ENCODE peak calls at places on chromosomes 12 and 14, in ten cellular contexts. U, Q, M, A, J, C, Y, W, H and K are unnamed samples.
A peak's percentile ranks its signal among the peaks of the same experiment; 100 is the strongest.

GRCh38 chr12:124686885-124687694 is 119.7 kb upstream of the NCOR2 start:
- DNase-seq in U (no peak), Q (no peak), M (no peak), A (no peak), J (no peak), C (no peak), Y (no peak), W (no peak), H (no peak), K (no peak)

GRCh38 chr14:104378636-104379225 is 200.8 kb upstream of the C14orf180 start:
- DNase-seq in U (no peak), Q (no peak), M (peak; percentile 14), A (no peak), J (no peak), C (no peak), Y (no peak), W (no peak), H (no peak), K (no peak)

GRCh38 chr12:12812163-12812562 is 983 bp upstream of the DDX47 start:
- DNase-seq in U (no peak), Q (no peak), M (no peak), A (no peak), J (no peak), C (no peak), Y (no peak), W (no peak), H (no peak), K (no peak)

GRCh38 chr14:88791629-88792571 is 853 bp downstream of the EML5 start:
- DNase-seq in U (peak; percentile 13), Q (peak; percentile 3), M (peak; percentile 54), A (peak; percentile 73), J (no peak), C (no peak), Y (no peak), W (peak; percentile 12), H (no peak), K (no peak)

GRCh38 chr12:58530421-58531067 is 389.8 kb downstream of the LRIG3 start:
- DNase-seq in U (no peak), Q (no peak), M (no peak), A (no peak), J (peak; percentile 69), C (no peak), Y (no peak), W (no peak), H (no peak), K (no peak)

GRCh38 chr14:65403231-65403630 is 9.3 kb upstream of the FUT8 start:
- DNase-seq in U (no peak), Q (no peak), M (no peak), A (no peak), J (peak; percentile 59), C (no peak), Y (no peak), W (no peak), H (no peak), K (no peak)

GRCh38 chr12:45284096-45284901 is 68.4 kb downstream of the ANO6 start:
- DNase-seq in U (peak; percentile 12), Q (no peak), M (no peak), A (no peak), J (peak; percentile 78), C (no peak), Y (no peak), W (no peak), H (no peak), K (no peak)

GRCh38 chr12:122227341-122227740 is 1.5 kb upstream of the DIABLO start:
- DNase-seq in U (no peak), Q (no peak), M (peak; percentile 52), A (no peak), J (no peak), C (no peak), Y (peak; percentile 52), W (no peak), H (no peak), K (peak; percentile 22)

GRCh38 chr14:50400461-50400860 is 3.8 kb upstream of the CDKL1 start:
- DNase-seq in U (no peak), Q (no peak), M (no peak), A (no peak), J (no peak), C (no peak), Y (no peak), W (no peak), H (no peak), K (no peak)

GRCh38 chr14:20631821-20632389 is 9.6 kb downstream of the OR6S1 start:
- DNase-seq in U (peak; percentile 56), Q (no peak), M (peak; percentile 64), A (peak; percentile 76), J (peak; percentile 80), C (no peak), Y (no peak), W (no peak), H (no peak), K (no peak)

GRCh38 chr14:49405291-49405690 is 180.9 kb downstream of the RPS29 start:
- DNase-seq in U (no peak), Q (no peak), M (no peak), A (no peak), J (peak; percentile 55), C (no peak), Y (no peak), W (no peak), H (no peak), K (no peak)

GRCh38 chr14:85247071-85247470 is 282.9 kb upstream of the FLRT2 start:
- DNase-seq in U (no peak), Q (no peak), M (no peak), A (no peak), J (no peak), C (no peak), Y (no peak), W (no peak), H (no peak), K (no peak)